ENCODE peak calls at places on chromosomes 5 and 9, in nine cellular contexts. L is NCI-H1930, T is aorta, B is posterior vena cava, S is pons, W is endodermal cell, A is SW480, Q is ovary, U is head of caudate nucleus. R is an unnamed sample.

GRCh38 chr9:128552744-128553221 is 396 bp downstream of the SPTAN1 start:
- DNase-seq in W (no peak), S (peak; percentile 26), U (peak; percentile 49), Q (peak; percentile 70), B (peak; percentile 88), L (peak; percentile 56), A (peak; percentile 56), T (peak; percentile 68), R (peak; percentile 73)

GRCh38 chr9:74035786-74036185 is 461.3 kb upstream of the RORB start:
- DNase-seq in U (no peak), T (no peak), A (no peak), Q (no peak), S (peak; percentile 52), W (no peak), B (no peak), L (no peak), R (no peak)

GRCh38 chr9:96874947-96875459 is 20.7 kb upstream of the ZNF782 start:
- DNase-seq in S (no peak), A (peak; percentile 97), L (no peak), Q (no peak), B (no peak), W (no peak), U (no peak), T (no peak), R (peak; percentile 68)

GRCh38 chr5:81748556-81748955 is 2.3 kb downstream of the SSBP2 start:
- DNase-seq in B (no peak), L (no peak), W (no peak), T (no peak), U (no peak), Q (no peak), A (no peak), S (peak; percentile 69), R (no peak)

GRCh38 chr5:141778683-141779082 is 96.7 kb upstream of the ARAP3 start:
- DNase-seq in L (no peak), A (no peak), B (no peak), W (no peak), U (no peak), T (no peak), S (no peak), Q (no peak), R (no peak)

GRCh38 chr9:16322849-16323248 is 547.6 kb downstream of the BNC2 start:
- DNase-seq in L (no peak), Q (no peak), B (no peak), A (no peak), W (no peak), T (no peak), S (no peak), U (no peak), R (no peak)

GRCh38 chr5:72649449-72649848 is 142.2 kb upstream of the ZNF366 start:
- DNase-seq in T (no peak), B (no peak), L (no peak), W (no peak), Q (no peak), A (peak; percentile 44), S (no peak), U (no peak), R (no peak)

GRCh38 chr5:131610198-131611063 is 24.6 kb downstream of the RAPGEF6 start:
- DNase-seq in W (no peak), Q (no peak), T (no peak), L (no peak), A (peak; percentile 61), B (no peak), U (no peak), S (no peak), R (no peak)

GRCh38 chr5:66307647-66308257 is 163.7 kb downstream of the SREK1 start:
- DNase-seq in S (peak; percentile 86), Q (no peak), L (peak; percentile 59), B (no peak), A (peak; percentile 66), T (no peak), U (no peak), W (no peak), R (no peak)

GRCh38 chr9:114092336-114092735 is 6.8 kb downstream of the KIF12 start:
- DNase-seq in B (peak; percentile 64), T (no peak), Q (no peak), A (no peak), W (peak; percentile 24), S (no peak), L (no peak), U (no peak), R (no peak)

R was measured in left colon.